ENCODE peak calls at places on chromosomes 2 and 18, in six cellular contexts. One of them, this sample, is unnamed. For H3K27me3, the result is how much of the 10 kb centered on the place peaks cover.

GRCh38 chr18:77366725-77367641 is 117.3 kb downstream of the GALR1 start:
- DNase-seq in adipocyte: peak
- DNase-seq in AG04450: no peak
- DNase-seq in pancreas: peak
- DNase-seq in GM23248: peak
- DNase-seq in upper lobe of right lung: no peak
- DNase-seq in this sample: no peak

GRCh38 chr2:66270247-66270646 is 164.7 kb upstream of the MEIS1 start:
- DNase-seq in upper lobe of right lung: no peak
- DNase-seq in adipocyte: no peak
- DNase-seq in GM23248: no peak
- DNase-seq in AG04450: no peak
- DNase-seq in pancreas: no peak
- DNase-seq in this sample: no peak

GRCh38 chr2:238816296-238816695 is 31.6 kb upstream of the TWIST2 start:
- DNase-seq in pancreas: no peak
- DNase-seq in upper lobe of right lung: no peak
- DNase-seq in GM23248: peak
- DNase-seq in AG04450: no peak
- DNase-seq in adipocyte: no peak
- DNase-seq in this sample: no peak

GRCh38 chr2:13522917-13523821 is 806.4 kb downstream of the TRIB2 start:
- DNase-seq in AG04450: no peak
- DNase-seq in GM23248: no peak
- DNase-seq in pancreas: peak
- DNase-seq in upper lobe of right lung: no peak
- DNase-seq in adipocyte: peak
- DNase-seq in this sample: no peak

GRCh38 chr2:20235655-20236302 is 10.8 kb upstream of the SDC1 start:
- DNase-seq in GM23248: no peak
- DNase-seq in adipocyte: no peak
- DNase-seq in upper lobe of right lung: no peak
- DNase-seq in AG04450: no peak
- DNase-seq in pancreas: no peak
- DNase-seq in this sample: no peak

GRCh38 chr2:143802242-143802641 is 673.0 kb downstream of the ARHGAP15 start:
- DNase-seq in GM23248: peak
- DNase-seq in adipocyte: peak
- DNase-seq in pancreas: no peak
- DNase-seq in AG04450: peak
- DNase-seq in upper lobe of right lung: no peak
- DNase-seq in this sample: no peak

GRCh38 chr2:204240961-204241360 is 304.3 kb upstream of the PARD3B start:
- DNase-seq in pancreas: no peak
- DNase-seq in AG04450: no peak
- DNase-seq in adipocyte: no peak
- DNase-seq in GM23248: no peak
- DNase-seq in upper lobe of right lung: no peak
- DNase-seq in this sample: no peak

GRCh38 chr2:219648963-219649362 is 21.5 kb downstream of the SLC4A3 start:
- DNase-seq in GM23248: no peak
- DNase-seq in AG04450: no peak
- DNase-seq in adipocyte: no peak
- DNase-seq in pancreas: no peak
- DNase-seq in upper lobe of right lung: no peak
- DNase-seq in this sample: no peak

GRCh38 chr18:62784966-62785413 is 69.6 kb downstream of the PHLPP1 start:
- DNase-seq in upper lobe of right lung: no peak
- DNase-seq in GM23248: peak
- DNase-seq in adipocyte: peak
- DNase-seq in pancreas: no peak
- DNase-seq in AG04450: no peak
- DNase-seq in this sample: no peak

GRCh38 chr2:222272446-222273035 is 26.3 kb downstream of the PAX3 start:
- DNase-seq in pancreas: no peak
- DNase-seq in AG04450: no peak
- DNase-seq in adipocyte: peak
- DNase-seq in upper lobe of right lung: no peak
- DNase-seq in GM23248: no peak
- DNase-seq in this sample: no peak

GRCh38 chr2:86042256-86043168 is 63.2 kb downstream of the POLR1A start:
- DNase-seq in adipocyte: no peak
- DNase-seq in upper lobe of right lung: no peak
- DNase-seq in pancreas: no peak
- DNase-seq in AG04450: no peak
- DNase-seq in GM23248: no peak
- DNase-seq in this sample: no peak

GRCh38 chr2:216350214-216350789 is 22.0 kb downstream of the MARCHF4 start:
- DNase-seq in AG04450: no peak
- DNase-seq in GM23248: peak
- DNase-seq in pancreas: no peak
- DNase-seq in upper lobe of right lung: no peak
- DNase-seq in adipocyte: no peak
- DNase-seq in this sample: no peak

GRCh38 chr2:95374916-95375471 is 27.5 kb upstream of the FAHD2A start:
- DNase-seq in GM23248: peak
- DNase-seq in adipocyte: no peak
- DNase-seq in AG04450: no peak
- DNase-seq in upper lobe of right lung: peak
- DNase-seq in pancreas: no peak
- DNase-seq in this sample: no peak

GRCh38 chr2:68857446-68857845 is 13.8 kb downstream of the BMP10 start:
- DNase-seq in upper lobe of right lung: no peak
- DNase-seq in AG04450: no peak
- DNase-seq in pancreas: no peak
- DNase-seq in adipocyte: no peak
- DNase-seq in GM23248: no peak
- DNase-seq in this sample: no peak
- H3K27me3 ChIP-seq in upper lobe of right lung: under half
- H3K27me3 ChIP-seq in AG04450: under half
- H3K27me3 ChIP-seq in pancreas: under half
- H3K27me3 ChIP-seq in adipocyte: under half
- H3K27me3 ChIP-seq in GM23248: under half
- H3K27me3 ChIP-seq in this sample: under half

GRCh38 chr18:54327818-54328217 is 29.8 kb downstream of the STARD6 start:
- DNase-seq in AG04450: no peak
- DNase-seq in GM23248: no peak
- DNase-seq in pancreas: no peak
- DNase-seq in upper lobe of right lung: no peak
- DNase-seq in adipocyte: no peak
- DNase-seq in this sample: no peak
- H3K27me3 ChIP-seq in AG04450: under half
- H3K27me3 ChIP-seq in GM23248: under half
- H3K27me3 ChIP-seq in pancreas: under half
- H3K27me3 ChIP-seq in upper lobe of right lung: under half
- H3K27me3 ChIP-seq in adipocyte: under half
- H3K27me3 ChIP-seq in this sample: under half

GRCh38 chr2:199458806-199459285 is 1.1 kb upstream of the SATB2 start:
- DNase-seq in adipocyte: no peak
- DNase-seq in pancreas: no peak
- DNase-seq in AG04450: no peak
- DNase-seq in GM23248: peak
- DNase-seq in upper lobe of right lung: no peak
- DNase-seq in this sample: no peak

GRCh38 chr2:199456383-199457146 is 1.2 kb downstream of the SATB2 start:
- DNase-seq in upper lobe of right lung: no peak
- DNase-seq in AG04450: no peak
- DNase-seq in pancreas: no peak
- DNase-seq in adipocyte: peak
- DNase-seq in GM23248: peak
- DNase-seq in this sample: no peak

GRCh38 chr2:199457147-199458016 is at the start of gene SATB2:
- DNase-seq in GM23248: peak
- DNase-seq in adipocyte: peak
- DNase-seq in AG04450: no peak
- DNase-seq in pancreas: peak
- DNase-seq in upper lobe of right lung: peak
- DNase-seq in this sample: no peak

GRCh38 chr2:199459286-199460100 is 1.8 kb upstream of the SATB2 start:
- DNase-seq in adipocyte: peak
- DNase-seq in upper lobe of right lung: peak
- DNase-seq in AG04450: peak
- DNase-seq in pancreas: peak
- DNase-seq in GM23248: peak
- DNase-seq in this sample: peak

GRCh38 chr2:199458017-199458805 is 472 bp upstream of the SATB2 start:
- DNase-seq in GM23248: peak
- DNase-seq in adipocyte: peak
- DNase-seq in AG04450: no peak
- DNase-seq in upper lobe of right lung: peak
- DNase-seq in pancreas: peak
- DNase-seq in this sample: no peak
- H3K27me3 ChIP-seq in GM23248: under half
- H3K27me3 ChIP-seq in adipocyte: under half
- H3K27me3 ChIP-seq in AG04450: under half
- H3K27me3 ChIP-seq in upper lobe of right lung: half or more
- H3K27me3 ChIP-seq in pancreas: under half
- H3K27me3 ChIP-seq in this sample: under half

DNA sequence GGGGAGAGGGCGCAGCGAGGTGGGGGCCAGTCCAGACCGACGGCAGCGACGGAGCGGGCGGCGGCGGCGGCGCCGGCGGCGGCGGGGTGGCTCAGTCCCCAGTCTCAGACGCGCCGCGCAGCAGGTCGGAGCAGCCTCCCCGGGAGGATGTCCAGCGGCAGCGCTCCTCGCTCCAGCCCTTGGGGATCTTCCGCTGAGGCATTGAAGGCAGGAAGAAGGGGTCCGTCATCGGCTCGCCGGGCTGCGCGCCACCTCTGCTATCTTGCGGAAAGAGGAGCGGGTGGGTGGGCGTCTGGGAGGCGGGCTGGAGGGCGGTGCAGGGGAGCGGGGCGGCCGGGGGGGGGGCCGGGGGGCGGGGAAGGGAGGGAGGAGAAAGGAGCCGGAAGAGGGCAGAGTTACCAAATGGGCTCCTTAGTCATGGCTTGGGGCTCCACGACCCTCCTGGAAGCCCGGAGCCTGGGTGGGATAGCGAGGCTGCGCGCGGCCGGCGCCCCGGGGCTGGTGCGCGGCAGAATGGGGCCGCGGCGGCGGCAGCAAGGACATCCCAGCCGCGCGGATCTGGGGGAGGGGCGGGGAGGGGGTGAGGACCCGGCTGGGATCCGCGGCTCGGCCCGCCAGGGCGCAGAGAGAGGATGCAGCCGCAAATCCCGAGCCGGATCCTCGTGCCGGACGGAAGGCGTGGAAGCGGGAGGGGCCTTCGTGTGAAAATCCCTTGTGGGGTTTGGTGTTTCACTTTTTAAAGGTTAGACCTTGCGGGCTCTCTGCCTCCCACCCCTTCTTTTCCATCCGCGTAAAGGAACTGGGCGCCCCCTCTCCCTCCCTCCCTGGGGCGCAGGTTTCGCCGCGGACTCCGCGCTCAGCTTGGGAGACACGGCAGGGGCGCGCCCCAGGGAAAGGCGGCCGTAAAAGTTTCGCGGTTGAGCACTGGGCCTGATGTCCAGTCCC is at the start of gene NETO1:
- DNase-seq in adipocyte: peak
- DNase-seq in AG04450: no peak
- DNase-seq in GM23248: no peak
- DNase-seq in pancreas: no peak
- DNase-seq in upper lobe of right lung: no peak
- DNase-seq in this sample: no peak
- H3K27me3 ChIP-seq in adipocyte: under half
- H3K27me3 ChIP-seq in AG04450: under half
- H3K27me3 ChIP-seq in GM23248: under half
- H3K27me3 ChIP-seq in pancreas: under half
- H3K27me3 ChIP-seq in upper lobe of right lung: under half
- H3K27me3 ChIP-seq in this sample: under half

DNA sequence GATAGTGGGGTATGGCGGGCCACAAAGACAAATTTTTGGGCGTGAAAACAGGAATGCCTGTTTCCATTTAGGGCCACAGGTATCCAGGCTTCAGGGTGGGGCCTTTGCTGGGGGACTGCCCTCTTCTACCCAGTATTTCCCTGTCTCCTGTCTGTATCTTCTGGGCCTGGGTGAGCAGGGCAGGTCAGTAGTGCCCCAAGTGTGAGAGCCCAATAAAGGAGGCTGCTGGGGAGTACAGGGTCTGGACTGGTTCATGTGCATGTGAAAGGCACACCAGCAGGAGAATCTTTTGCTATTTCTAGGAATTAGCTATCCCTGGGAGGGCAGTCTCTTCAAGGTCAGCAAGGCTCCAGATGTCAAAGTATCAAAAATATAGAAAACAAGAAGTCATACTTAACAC is 71.5 kb downstream of the MEX3C start:
- DNase-seq in GM23248: no peak
- DNase-seq in pancreas: no peak
- DNase-seq in upper lobe of right lung: no peak
- DNase-seq in AG04450: no peak
- DNase-seq in adipocyte: no peak
- DNase-seq in this sample: no peak
- H3K27me3 ChIP-seq in GM23248: under half
- H3K27me3 ChIP-seq in pancreas: under half
- H3K27me3 ChIP-seq in upper lobe of right lung: under half
- H3K27me3 ChIP-seq in AG04450: under half
- H3K27me3 ChIP-seq in adipocyte: under half
- H3K27me3 ChIP-seq in this sample: under half